ENCODE peak calls at places on chromosomes 13 and 19, in ten cellular contexts. One of them, this sample, is unnamed.

GRCh38 chr19:38389101-38389925 is 816 bp downstream of the SPRED3 start:
- DNase-seq in stimulated activated CD4-positive, alpha-beta T cell treated with anti-CD3 and anti-CD28 coated beads, TNF-alpha, amount 100 ng/mL, for 24 hours: no peak
- DNase-seq in GM23338: peak
- DNase-seq in aorta: peak
- DNase-seq in activated B cell treated with CpG ODN at 0.5 μM for 24 hours: no peak
- DNase-seq in mesenteric fat pad: no peak
- DNase-seq in activated T-cell treated with anti-CD3 and anti-CD28 coated beads for 4 hours: no peak
- DNase-seq in GM10248: no peak
- DNase-seq in effector CD8-positive, alpha-beta T cell: no peak
- DNase-seq in NCI-H1092 treated with DMSO at 0.1 percent for 48 hours: no peak
- DNase-seq in this sample: no peak

GRCh38 chr19:32879741-32880140 is 10.2 kb upstream of the SLC7A9 start:
- DNase-seq in stimulated activated CD4-positive, alpha-beta T cell treated with anti-CD3 and anti-CD28 coated beads, TNF-alpha, amount 100 ng/mL, for 24 hours: no peak
- DNase-seq in GM23338: no peak
- DNase-seq in aorta: no peak
- DNase-seq in activated B cell treated with CpG ODN at 0.5 μM for 24 hours: no peak
- DNase-seq in mesenteric fat pad: no peak
- DNase-seq in activated T-cell treated with anti-CD3 and anti-CD28 coated beads for 4 hours: no peak
- DNase-seq in GM10248: no peak
- DNase-seq in effector CD8-positive, alpha-beta T cell: no peak
- DNase-seq in NCI-H1092 treated with DMSO at 0.1 percent for 48 hours: no peak
- DNase-seq in this sample: no peak

GRCh38 chr13:29782798-29783197 is 67.6 kb downstream of the UBL3 start:
- DNase-seq in stimulated activated CD4-positive, alpha-beta T cell treated with anti-CD3 and anti-CD28 coated beads, TNF-alpha, amount 100 ng/mL, for 24 hours: no peak
- DNase-seq in GM23338: no peak
- DNase-seq in aorta: no peak
- DNase-seq in activated B cell treated with CpG ODN at 0.5 μM for 24 hours: no peak
- DNase-seq in mesenteric fat pad: no peak
- DNase-seq in activated T-cell treated with anti-CD3 and anti-CD28 coated beads for 4 hours: no peak
- DNase-seq in GM10248: no peak
- DNase-seq in effector CD8-positive, alpha-beta T cell: no peak
- DNase-seq in NCI-H1092 treated with DMSO at 0.1 percent for 48 hours: no peak
- DNase-seq in this sample: no peak

GRCh38 chr19:39858541-39858940 is 12.4 kb upstream of the FBL start:
- DNase-seq in stimulated activated CD4-positive, alpha-beta T cell treated with anti-CD3 and anti-CD28 coated beads, TNF-alpha, amount 100 ng/mL, for 24 hours: no peak
- DNase-seq in GM23338: peak
- DNase-seq in aorta: no peak
- DNase-seq in activated B cell treated with CpG ODN at 0.5 μM for 24 hours: no peak
- DNase-seq in mesenteric fat pad: no peak
- DNase-seq in activated T-cell treated with anti-CD3 and anti-CD28 coated beads for 4 hours: no peak
- DNase-seq in GM10248: no peak
- DNase-seq in effector CD8-positive, alpha-beta T cell: no peak
- DNase-seq in NCI-H1092 treated with DMSO at 0.1 percent for 48 hours: no peak
- DNase-seq in this sample: no peak

GRCh38 chr13:112072531-112073244 is 5.7 kb downstream of the SOX1 start:
- DNase-seq in stimulated activated CD4-positive, alpha-beta T cell treated with anti-CD3 and anti-CD28 coated beads, TNF-alpha, amount 100 ng/mL, for 24 hours: no peak
- DNase-seq in GM23338: peak
- DNase-seq in aorta: no peak
- DNase-seq in activated B cell treated with CpG ODN at 0.5 μM for 24 hours: no peak
- DNase-seq in mesenteric fat pad: no peak
- DNase-seq in activated T-cell treated with anti-CD3 and anti-CD28 coated beads for 4 hours: no peak
- DNase-seq in GM10248: no peak
- DNase-seq in effector CD8-positive, alpha-beta T cell: no peak
- DNase-seq in NCI-H1092 treated with DMSO at 0.1 percent for 48 hours: peak
- DNase-seq in this sample: no peak

GRCh38 chr13:50152224-50152623 is 137.0 kb downstream of the KCNRG start:
- DNase-seq in stimulated activated CD4-positive, alpha-beta T cell treated with anti-CD3 and anti-CD28 coated beads, TNF-alpha, amount 100 ng/mL, for 24 hours: no peak
- DNase-seq in GM23338: no peak
- DNase-seq in aorta: no peak
- DNase-seq in activated B cell treated with CpG ODN at 0.5 μM for 24 hours: no peak
- DNase-seq in mesenteric fat pad: no peak
- DNase-seq in activated T-cell treated with anti-CD3 and anti-CD28 coated beads for 4 hours: no peak
- DNase-seq in GM10248: no peak
- DNase-seq in effector CD8-positive, alpha-beta T cell: no peak
- DNase-seq in NCI-H1092 treated with DMSO at 0.1 percent for 48 hours: no peak
- DNase-seq in this sample: no peak

GRCh38 chr19:12913011-12913561 is 6.0 kb downstream of the SYCE2 start:
- DNase-seq in stimulated activated CD4-positive, alpha-beta T cell treated with anti-CD3 and anti-CD28 coated beads, TNF-alpha, amount 100 ng/mL, for 24 hours: no peak
- DNase-seq in GM23338: peak
- DNase-seq in aorta: peak
- DNase-seq in activated B cell treated with CpG ODN at 0.5 μM for 24 hours: no peak
- DNase-seq in mesenteric fat pad: no peak
- DNase-seq in activated T-cell treated with anti-CD3 and anti-CD28 coated beads for 4 hours: no peak
- DNase-seq in GM10248: no peak
- DNase-seq in effector CD8-positive, alpha-beta T cell: no peak
- DNase-seq in NCI-H1092 treated with DMSO at 0.1 percent for 48 hours: peak
- DNase-seq in this sample: peak

GRCh38 chr19:369876-370275 is 25.3 kb upstream of the MIER2 start:
- DNase-seq in stimulated activated CD4-positive, alpha-beta T cell treated with anti-CD3 and anti-CD28 coated beads, TNF-alpha, amount 100 ng/mL, for 24 hours: no peak
- DNase-seq in GM23338: no peak
- DNase-seq in aorta: no peak
- DNase-seq in activated B cell treated with CpG ODN at 0.5 μM for 24 hours: no peak
- DNase-seq in mesenteric fat pad: peak
- DNase-seq in activated T-cell treated with anti-CD3 and anti-CD28 coated beads for 4 hours: no peak
- DNase-seq in GM10248: no peak
- DNase-seq in effector CD8-positive, alpha-beta T cell: no peak
- DNase-seq in NCI-H1092 treated with DMSO at 0.1 percent for 48 hours: no peak
- DNase-seq in this sample: peak

GRCh38 chr13:41289463-41289881 is 21.6 kb upstream of the NAA16 start:
- DNase-seq in stimulated activated CD4-positive, alpha-beta T cell treated with anti-CD3 and anti-CD28 coated beads, TNF-alpha, amount 100 ng/mL, for 24 hours: no peak
- DNase-seq in GM23338: no peak
- DNase-seq in aorta: no peak
- DNase-seq in activated B cell treated with CpG ODN at 0.5 μM for 24 hours: no peak
- DNase-seq in mesenteric fat pad: no peak
- DNase-seq in activated T-cell treated with anti-CD3 and anti-CD28 coated beads for 4 hours: no peak
- DNase-seq in GM10248: no peak
- DNase-seq in effector CD8-positive, alpha-beta T cell: no peak
- DNase-seq in NCI-H1092 treated with DMSO at 0.1 percent for 48 hours: no peak
- DNase-seq in this sample: no peak

GRCh38 chr19:50562996-50563395 is 5.2 kb downstream of the LRRC4B start:
- DNase-seq in stimulated activated CD4-positive, alpha-beta T cell treated with anti-CD3 and anti-CD28 coated beads, TNF-alpha, amount 100 ng/mL, for 24 hours: no peak
- DNase-seq in GM23338: no peak
- DNase-seq in aorta: no peak
- DNase-seq in activated B cell treated with CpG ODN at 0.5 μM for 24 hours: no peak
- DNase-seq in mesenteric fat pad: no peak
- DNase-seq in activated T-cell treated with anti-CD3 and anti-CD28 coated beads for 4 hours: no peak
- DNase-seq in GM10248: no peak
- DNase-seq in effector CD8-positive, alpha-beta T cell: no peak
- DNase-seq in NCI-H1092 treated with DMSO at 0.1 percent for 48 hours: no peak
- DNase-seq in this sample: no peak

GRCh38 chr13:113746143-113746525 is 12.9 kb upstream of the TMEM255B start:
- DNase-seq in stimulated activated CD4-positive, alpha-beta T cell treated with anti-CD3 and anti-CD28 coated beads, TNF-alpha, amount 100 ng/mL, for 24 hours: no peak
- DNase-seq in GM23338: peak
- DNase-seq in aorta: no peak
- DNase-seq in activated B cell treated with CpG ODN at 0.5 μM for 24 hours: no peak
- DNase-seq in mesenteric fat pad: no peak
- DNase-seq in activated T-cell treated with anti-CD3 and anti-CD28 coated beads for 4 hours: no peak
- DNase-seq in GM10248: no peak
- DNase-seq in effector CD8-positive, alpha-beta T cell: no peak
- DNase-seq in NCI-H1092 treated with DMSO at 0.1 percent for 48 hours: no peak
- DNase-seq in this sample: no peak

GRCh38 chr13:26538363-26539317 is 18.8 kb upstream of the WASF3 start:
- DNase-seq in stimulated activated CD4-positive, alpha-beta T cell treated with anti-CD3 and anti-CD28 coated beads, TNF-alpha, amount 100 ng/mL, for 24 hours: no peak
- DNase-seq in GM23338: no peak
- DNase-seq in aorta: no peak
- DNase-seq in activated B cell treated with CpG ODN at 0.5 μM for 24 hours: no peak
- DNase-seq in mesenteric fat pad: no peak
- DNase-seq in activated T-cell treated with anti-CD3 and anti-CD28 coated beads for 4 hours: no peak
- DNase-seq in GM10248: no peak
- DNase-seq in effector CD8-positive, alpha-beta T cell: no peak
- DNase-seq in NCI-H1092 treated with DMSO at 0.1 percent for 48 hours: peak
- DNase-seq in this sample: no peak

GRCh38 chr13:109415057-109415456 is 371.3 kb downstream of the IRS2 start:
- DNase-seq in stimulated activated CD4-positive, alpha-beta T cell treated with anti-CD3 and anti-CD28 coated beads, TNF-alpha, amount 100 ng/mL, for 24 hours: no peak
- DNase-seq in GM23338: no peak
- DNase-seq in aorta: no peak
- DNase-seq in activated B cell treated with CpG ODN at 0.5 μM for 24 hours: no peak
- DNase-seq in mesenteric fat pad: no peak
- DNase-seq in activated T-cell treated with anti-CD3 and anti-CD28 coated beads for 4 hours: no peak
- DNase-seq in GM10248: no peak
- DNase-seq in effector CD8-positive, alpha-beta T cell: no peak
- DNase-seq in NCI-H1092 treated with DMSO at 0.1 percent for 48 hours: no peak
- DNase-seq in this sample: no peak

GRCh38 chr13:109785141-109785891 is 1.1 kb downstream of the IRS2 start:
- DNase-seq in stimulated activated CD4-positive, alpha-beta T cell treated with anti-CD3 and anti-CD28 coated beads, TNF-alpha, amount 100 ng/mL, for 24 hours: no peak
- DNase-seq in GM23338: peak
- DNase-seq in aorta: peak
- DNase-seq in activated B cell treated with CpG ODN at 0.5 μM for 24 hours: peak
- DNase-seq in mesenteric fat pad: no peak
- DNase-seq in activated T-cell treated with anti-CD3 and anti-CD28 coated beads for 4 hours: no peak
- DNase-seq in GM10248: no peak
- DNase-seq in effector CD8-positive, alpha-beta T cell: no peak
- DNase-seq in NCI-H1092 treated with DMSO at 0.1 percent for 48 hours: peak
- DNase-seq in this sample: peak

GRCh38 chr19:44640518-44640917 is 3.2 kb upstream of the PVR start:
- DNase-seq in stimulated activated CD4-positive, alpha-beta T cell treated with anti-CD3 and anti-CD28 coated beads, TNF-alpha, amount 100 ng/mL, for 24 hours: no peak
- DNase-seq in GM23338: no peak
- DNase-seq in aorta: no peak
- DNase-seq in activated B cell treated with CpG ODN at 0.5 μM for 24 hours: no peak
- DNase-seq in mesenteric fat pad: no peak
- DNase-seq in activated T-cell treated with anti-CD3 and anti-CD28 coated beads for 4 hours: no peak
- DNase-seq in GM10248: no peak
- DNase-seq in effector CD8-positive, alpha-beta T cell: no peak
- DNase-seq in NCI-H1092 treated with DMSO at 0.1 percent for 48 hours: no peak
- DNase-seq in this sample: no peak

GRCh38 chr13:79070343-79070974 is 335.6 kb downstream of the RBM26 start:
- DNase-seq in stimulated activated CD4-positive, alpha-beta T cell treated with anti-CD3 and anti-CD28 coated beads, TNF-alpha, amount 100 ng/mL, for 24 hours: no peak
- DNase-seq in GM23338: no peak
- DNase-seq in aorta: no peak
- DNase-seq in activated B cell treated with CpG ODN at 0.5 μM for 24 hours: no peak
- DNase-seq in mesenteric fat pad: no peak
- DNase-seq in activated T-cell treated with anti-CD3 and anti-CD28 coated beads for 4 hours: no peak
- DNase-seq in GM10248: no peak
- DNase-seq in effector CD8-positive, alpha-beta T cell: no peak
- DNase-seq in NCI-H1092 treated with DMSO at 0.1 percent for 48 hours: no peak
- DNase-seq in this sample: no peak

GRCh38 chr13:86282450-86282849 is 483.2 kb upstream of the SLITRK6 start:
- DNase-seq in stimulated activated CD4-positive, alpha-beta T cell treated with anti-CD3 and anti-CD28 coated beads, TNF-alpha, amount 100 ng/mL, for 24 hours: no peak
- DNase-seq in GM23338: no peak
- DNase-seq in aorta: no peak
- DNase-seq in activated B cell treated with CpG ODN at 0.5 μM for 24 hours: no peak
- DNase-seq in mesenteric fat pad: no peak
- DNase-seq in activated T-cell treated with anti-CD3 and anti-CD28 coated beads for 4 hours: no peak
- DNase-seq in GM10248: no peak
- DNase-seq in effector CD8-positive, alpha-beta T cell: no peak
- DNase-seq in NCI-H1092 treated with DMSO at 0.1 percent for 48 hours: no peak
- DNase-seq in this sample: no peak

This sample was measured in coronary artery.